ENCODE peak calls at places on chromosomes 13 and 19, in six cellular contexts. D is H1, K is HL-60, O is GM12878, E is HepG2, T is K562. C is an unnamed sample.

GRCh38 chr13:23321534-23322241 is 111.8 kb downstream of the SACS start:
- DNase-seq in D (no peak), K (no peak), O (peak), E (peak), T (no peak), C (no peak)

GRCh38 chr19:47676811-47677210 is 36.4 kb upstream of the EHD2 start:
- DNase-seq in D (no peak), K (no peak), O (no peak), E (no peak), T (no peak), C (no peak)

GRCh38 chr13:62643799-62644484 is 1228.3 kb upstream of the PCDH20 start:
- DNase-seq in D (no peak), K (no peak), O (peak), E (no peak), T (no peak), C (no peak)

GRCh38 chr19:1122972-1123363 is 19.2 kb downstream of the GPX4 start:
- DNase-seq in D (peak), K (peak), O (no peak), E (peak), T (peak), C (peak)

GRCh38 chr13:110426745-110427144 is 119.7 kb downstream of the COL4A2 start:
- DNase-seq in D (no peak), K (no peak), O (no peak), E (no peak), T (no peak), C (no peak)

GRCh38 chr13:40648841-40649240 is 17.6 kb downstream of the FOXO1 start:
- DNase-seq in D (no peak), K (no peak), O (no peak), E (no peak), T (no peak), C (no peak)

GRCh38 chr19:4345656-4346383 is 2.5 kb downstream of the MPND start:
- DNase-seq in D (no peak), K (no peak), O (no peak), E (no peak), T (no peak), C (no peak)

GRCh38 chr19:6443986-6444385 is 10.4 kb upstream of the SLC25A41 start:
- DNase-seq in D (no peak), K (no peak), O (no peak), E (no peak), T (no peak), C (no peak)

GRCh38 chr13:102846261-102847015 is 606 bp downstream of the ERCC5 start:
- DNase-seq in D (no peak), K (peak), O (no peak), E (peak), T (no peak), C (peak)

GRCh38 chr13:94119360-94119936 is 360.0 kb downstream of the DCT start:
- DNase-seq in D (no peak), K (no peak), O (no peak), E (peak), T (no peak), C (no peak)

GRCh38 chr19:5609881-5610280 is 12.7 kb downstream of the SAFB2 start:
- DNase-seq in D (no peak), K (no peak), O (no peak), E (no peak), T (no peak), C (no peak)

GRCh38 chr13:109427148-109427547 is 359.2 kb downstream of the IRS2 start:
- DNase-seq in D (no peak), K (no peak), O (no peak), E (no peak), T (no peak), C (no peak)

GRCh38 chr19:52492991-52493470 is 34.4 kb upstream of the ZNF808 start:
- DNase-seq in D (peak), K (no peak), O (no peak), E (no peak), T (no peak), C (peak)

GRCh38 chr19:57934820-57935665 is at the start of gene ZNF418:
- DNase-seq in D (peak), K (peak), O (peak), E (no peak), T (peak), C (no peak)

GRCh38 chr19:55149078-55150003 is at the start of gene TNNT1:
- DNase-seq in D (no peak), K (no peak), O (no peak), E (no peak), T (no peak), C (peak)

GRCh38 chr13:28707629-28708427 is 10.9 kb downstream of the SLC46A3 start:
- DNase-seq in D (no peak), K (peak), O (peak), E (no peak), T (no peak), C (no peak)

GRCh38 chr13:31168736-31169135 is 7.0 kb upstream of the HSPH1 start:
- DNase-seq in D (no peak), K (no peak), O (no peak), E (no peak), T (no peak), C (no peak)

GRCh38 chr19:32041681-32042292 is 303.6 kb upstream of the ZNF507 start:
- DNase-seq in D (peak), K (peak), O (no peak), E (peak), T (peak), C (peak)

GRCh38 chr13:85985791-85986190 is 186.6 kb upstream of the SLITRK6 start:
- DNase-seq in D (no peak), K (no peak), O (no peak), E (no peak), T (no peak), C (no peak)

GRCh38 chr19:45597425-45598111 is 4.4 kb downstream of the GPR4 start:
- DNase-seq in D (peak), K (no peak), O (no peak), E (no peak), T (no peak), C (no peak)

GRCh38 chr19:5607318-5608270 is 15.0 kb downstream of the SAFB2 start:
- DNase-seq in D (no peak), K (no peak), O (no peak), E (no peak), T (no peak), C (no peak)

GRCh38 chr13:98975822-98976261 is 2.0 kb downstream of the DOCK9 start:
- DNase-seq in D (no peak), K (no peak), O (no peak), E (no peak), T (peak), C (no peak)

GRCh38 chr13:109416001-109416400 is 370.4 kb downstream of the IRS2 start:
- DNase-seq in D (no peak), K (no peak), O (no peak), E (no peak), T (no peak), C (no peak)

GRCh38 chr13:73057284-73058025 is 1.4 kb upstream of the KLF5 start:
- DNase-seq in D (no peak), K (no peak), O (no peak), E (no peak), T (no peak), C (no peak)

GRCh38 chr19:52227196-52227940 is 37.5 kb downstream of the PPP2R1A start:
- DNase-seq in D (no peak), K (no peak), O (no peak), E (no peak), T (no peak), C (no peak)

GRCh38 chr13:112898786-112899617 is 70.0 kb upstream of the MCF2L start:
- DNase-seq in D (no peak), K (no peak), O (no peak), E (no peak), T (no peak), C (no peak)

GRCh38 chr13:22357132-22357531 is 686.3 kb downstream of the FGF9 start:
- DNase-seq in D (no peak), K (no peak), O (no peak), E (no peak), T (no peak), C (no peak)

GRCh38 chr13:20867408-20867807 is 35.1 kb downstream of the XPO4 start:
- DNase-seq in D (no peak), K (no peak), O (no peak), E (no peak), T (no peak), C (no peak)

GRCh38 chr13:107324416-107325204 is 756.7 kb upstream of the ARGLU1 start:
- DNase-seq in D (no peak), K (no peak), O (no peak), E (no peak), T (no peak), C (no peak)

GRCh38 chr19:35903550-35904179 is 1.3 kb downstream of the HCST start:
- DNase-seq in D (peak), K (peak), O (peak), E (peak), T (peak), C (peak)

GRCh38 chr13:91456837-91457236 is 58.4 kb downstream of the GPC5 start:
- DNase-seq in D (no peak), K (no peak), O (no peak), E (no peak), T (no peak), C (no peak)

GRCh38 chr13:109494955-109495354 is 291.4 kb downstream of the IRS2 start:
- DNase-seq in D (no peak), K (no peak), O (no peak), E (no peak), T (no peak), C (peak)

GRCh38 chr19:28402701-28403290 is 810.2 kb downstream of the UQCRFS1 start:
- DNase-seq in D (no peak), K (no peak), O (no peak), E (no peak), T (no peak), C (no peak)

GRCh38 chr13:101523732-101524131 is 71.3 kb downstream of the ITGBL1 start:
- DNase-seq in D (no peak), K (no peak), O (no peak), E (no peak), T (no peak), C (no peak)

GRCh38 chr13:29454931-29455481 is 140.5 kb downstream of the SLC7A1 start:
- DNase-seq in D (peak), K (peak), O (no peak), E (peak), T (peak), C (no peak)

GRCh38 chr13:93875527-93875926 is 604.0 kb downstream of the DCT start:
- DNase-seq in D (no peak), K (no peak), O (no peak), E (no peak), T (no peak), C (no peak)

GRCh38 chr13:109764474-109765292 is 21.7 kb downstream of the IRS2 start:
- DNase-seq in D (no peak), K (peak), O (no peak), E (no peak), T (no peak), C (peak)

DNA sequence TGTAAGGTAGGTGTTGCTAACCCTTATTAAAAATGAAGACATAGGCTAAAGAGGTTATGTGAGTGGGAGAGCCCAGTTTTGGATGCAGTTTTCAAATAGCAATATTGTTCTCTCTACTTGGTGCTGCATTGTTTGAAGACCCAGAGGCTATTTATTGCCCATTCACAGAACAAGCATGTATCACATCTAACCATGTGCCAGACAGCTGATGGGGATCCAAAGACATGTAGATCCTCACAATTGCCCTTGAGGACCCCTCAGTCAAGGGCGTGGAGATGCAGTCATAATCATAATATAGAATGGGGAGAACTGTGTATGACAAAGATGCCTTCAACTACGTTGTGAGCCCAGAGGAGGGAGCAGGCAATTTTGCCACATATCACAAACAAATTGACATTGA is 70.5 kb downstream of the NHLRC3 start:
- DNase-seq in D (no peak), K (no peak), O (no peak), E (no peak), T (no peak), C (no peak)
- TF ChIP-seq GABPA in D (no peak), K (no peak), O (no peak), E (no peak), T (no peak), C (no peak)

GRCh38 chr19:16061943-16062342 is 14.4 kb upstream of the TPM4 start:
- DNase-seq in D (no peak), K (no peak), O (no peak), E (no peak), T (no peak), C (no peak)
- TF ChIP-seq GABPA in D (no peak), K (no peak), O (no peak), E (no peak), T (no peak), C (no peak)

GRCh38 chr19:33394006-33394722 is 20.7 kb downstream of the CEBPG start:
- DNase-seq in D (no peak), K (peak), O (no peak), E (peak), T (no peak), C (no peak)

GRCh38 chr19:33396701-33397535 is 23.4 kb downstream of the CEBPG start:
- DNase-seq in D (no peak), K (no peak), O (no peak), E (peak), T (no peak), C (peak)

GRCh38 chr19:33397536-33398360 is 24.2 kb downstream of the CEBPG start:
- DNase-seq in D (no peak), K (no peak), O (no peak), E (peak), T (peak), C (peak)

GRCh38 chr19:33394723-33395560 is 21.4 kb downstream of the CEBPG start:
- DNase-seq in D (no peak), K (no peak), O (no peak), E (no peak), T (no peak), C (peak)

DNA sequence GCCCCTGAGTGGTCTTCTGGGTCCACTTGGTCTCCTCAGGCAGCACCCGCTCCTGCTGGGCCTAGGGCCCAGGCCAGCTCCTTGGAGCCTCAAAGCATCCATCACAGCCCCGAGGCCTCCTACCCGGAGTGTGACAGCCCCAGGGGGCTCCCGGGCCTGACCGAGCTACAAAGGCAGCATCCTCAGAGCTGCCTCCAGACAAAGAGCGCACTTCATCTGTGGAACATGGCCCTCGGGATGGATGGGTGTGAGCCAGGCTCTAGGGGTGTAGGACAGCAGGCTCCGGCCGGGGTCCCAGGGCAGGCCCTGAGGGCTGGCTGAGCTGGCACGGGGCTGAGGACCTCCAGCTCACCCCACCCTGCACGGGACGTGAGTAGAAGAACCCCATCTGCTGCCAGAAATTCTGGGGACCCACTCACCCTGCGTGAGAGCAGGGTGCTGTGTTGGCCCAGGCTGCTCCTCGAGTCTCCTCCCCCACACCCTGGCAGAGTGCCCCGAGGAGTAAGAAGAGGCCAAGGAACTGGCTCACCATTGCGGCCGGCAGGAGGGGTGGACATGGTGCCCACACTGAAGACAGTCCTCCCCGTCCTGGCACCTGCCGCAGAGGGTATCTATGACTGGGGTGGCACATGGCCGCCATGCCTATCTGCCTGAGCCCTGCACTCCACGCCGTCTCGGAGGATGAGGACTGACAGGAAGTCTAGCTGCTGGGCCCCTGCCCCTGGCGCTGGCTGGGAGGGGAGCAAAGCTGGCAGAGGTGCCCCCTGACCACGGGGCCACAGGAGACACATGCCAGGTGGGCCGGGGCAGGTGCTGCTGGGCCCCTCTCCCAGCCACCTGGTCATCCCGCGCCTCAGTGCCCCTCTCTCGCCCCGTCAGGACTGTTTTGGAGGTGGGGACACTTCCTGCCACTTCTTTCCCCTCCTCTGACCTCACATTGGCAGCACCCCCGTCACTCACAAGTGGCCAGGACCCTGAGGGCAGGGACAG is 22.3 kb downstream of the CEBPG start:
- DNase-seq in D (no peak), K (no peak), O (no peak), E (no peak), T (no peak), C (peak)
- TF ChIP-seq GABPA in D (no peak), K (no peak), O (no peak), E (no peak), T (no peak), C (no peak)

GRCh38 chr19:24000656-24001055 is 86.0 kb downstream of the ZNF726 start:
- DNase-seq in D (no peak), K (no peak), O (no peak), E (no peak), T (no peak), C (no peak)
- TF ChIP-seq GABPA in D (no peak), K (no peak), O (no peak), E (no peak), T (no peak), C (no peak)

DNA sequence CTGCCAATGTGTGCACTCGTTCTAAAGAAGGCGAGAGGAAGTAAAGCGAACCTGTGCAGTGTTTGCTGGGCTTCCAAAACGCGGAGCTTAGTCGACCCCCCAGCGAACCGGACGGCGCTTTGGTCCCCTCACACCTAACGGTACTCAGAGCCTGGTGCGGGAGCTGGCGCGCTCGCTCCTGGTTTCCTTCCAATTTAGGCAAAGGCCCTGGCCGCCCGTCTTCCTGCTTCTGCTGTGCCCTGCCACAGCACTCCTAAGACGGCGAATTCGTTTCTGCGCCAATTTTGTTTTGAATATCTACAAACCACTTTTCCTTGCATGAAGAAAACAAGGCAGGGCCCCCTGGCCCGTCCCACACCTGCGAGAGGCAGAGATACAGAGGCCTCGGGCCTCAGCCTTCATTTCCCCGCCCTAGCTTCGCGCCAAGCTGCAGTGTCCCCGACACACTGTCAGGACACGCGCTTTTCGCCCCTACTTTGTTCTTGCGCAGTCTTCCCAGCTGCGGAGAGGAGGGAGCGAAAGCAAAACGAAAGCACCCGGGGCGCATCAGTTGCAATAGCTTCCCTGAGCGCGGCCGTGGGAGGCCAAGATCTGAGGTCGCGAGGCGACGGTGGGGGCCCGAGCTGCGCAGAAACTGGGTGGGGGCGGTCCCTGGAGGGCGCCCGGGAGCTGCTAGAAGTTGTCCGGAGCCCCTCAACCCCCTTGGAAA is 111.9 kb downstream of the KCNRG start:
- DNase-seq in D (peak), K (no peak), O (no peak), E (no peak), T (no peak), C (no peak)
- TF ChIP-seq GABPA in D (no peak), K (no peak), O (no peak), E (no peak), T (no peak), C (no peak)

GRCh38 chr13:61110804-61111203 is 304.8 kb downstream of the PCDH20 start:
- DNase-seq in D (no peak), K (no peak), O (no peak), E (no peak), T (no peak), C (peak)
- TF ChIP-seq GABPA in D (no peak), K (no peak), O (no peak), E (no peak), T (no peak), C (no peak)

DNA sequence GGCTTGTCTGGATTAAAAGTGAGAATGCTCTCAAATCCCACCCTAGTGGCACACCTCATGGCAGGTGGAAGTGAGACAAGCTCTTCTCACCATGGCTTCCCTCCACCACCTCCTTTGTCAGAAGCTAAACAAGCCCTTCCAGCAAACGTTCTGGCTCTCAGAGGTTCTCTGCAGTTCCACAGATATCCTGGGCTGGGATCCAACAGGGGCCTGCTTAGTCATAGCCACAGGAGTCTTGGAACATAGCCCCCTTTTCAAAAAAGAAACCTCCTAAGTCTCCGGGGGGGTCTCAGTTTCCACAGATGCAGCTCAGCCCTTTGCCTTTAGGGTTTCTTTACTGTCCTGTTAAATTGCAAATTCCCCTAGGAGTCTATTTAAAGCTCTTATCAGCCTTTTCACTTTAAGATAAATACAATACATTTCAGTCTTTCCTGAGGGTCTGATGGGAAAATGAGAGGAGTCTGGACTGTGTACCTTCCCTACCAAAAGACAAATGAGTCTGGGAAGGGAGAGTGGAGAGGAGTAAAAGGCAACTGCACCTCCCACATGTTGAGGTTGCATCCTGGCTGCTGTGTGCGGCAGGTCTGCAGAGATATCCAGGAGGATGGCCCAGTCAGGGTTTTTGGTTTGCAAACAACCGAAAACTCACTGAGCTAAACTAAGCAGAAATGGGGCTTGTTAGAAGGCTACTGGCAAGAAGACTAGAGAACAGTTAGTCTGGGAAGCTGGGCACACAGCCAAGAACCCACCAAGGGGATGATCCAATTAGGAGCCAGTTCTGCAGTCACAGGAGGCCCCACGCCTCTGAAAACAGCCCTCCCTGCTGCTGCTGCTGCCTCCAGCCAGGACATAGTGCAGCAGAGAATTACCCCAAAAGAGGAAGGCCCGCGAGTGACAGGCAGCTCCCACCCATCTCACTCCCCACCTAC is 41.4 kb upstream of the SERP2 start:
- DNase-seq in D (no peak), K (peak), O (no peak), E (no peak), T (no peak), C (peak)
- TF ChIP-seq GABPA in D (no peak), K (no peak), O (no peak), E (no peak), T (no peak), C (no peak)

GRCh38 chr13:114118763-114119123 is 13.7 kb downstream of the RASA3 start:
- DNase-seq in D (no peak), K (no peak), O (no peak), E (no peak), T (no peak), C (peak)
- TF ChIP-seq GABPA in D (no peak), K (no peak), O (no peak), E (no peak), T (no peak), C (no peak)